ENCODE peak calls at places on chromosome 1, in four cellular contexts. S, U, Z and T are unnamed samples.

GRCh38 chr1:242522304-242522945 is 2.1 kb downstream of the PLD5 start:
- DNase-seq in S (no peak), U (no peak), Z (no peak), T (no peak)

GRCh38 chr1:237029240-237029639 is 12.7 kb upstream of the RYR2 start:
- DNase-seq in S (no peak), U (no peak), Z (no peak), T (no peak)

GRCh38 chr1:151164732-151165280 is 896 bp downstream of the LYSMD1 start:
- DNase-seq in S (peak), U (peak), Z (no peak), T (peak)

GRCh38 chr1:157968951-157969350 is 24.5 kb upstream of the KIRREL1 start:
- DNase-seq in S (no peak), U (peak), Z (no peak), T (peak)

GRCh38 chr1:32701421-32701911 is 1.1 kb downstream of the SYNC start:
- DNase-seq in S (peak), U (no peak), Z (no peak), T (no peak)

GRCh38 chr1:109556563-109556962 is 8.1 kb downstream of the GNAI3 start:
- DNase-seq in S (no peak), U (no peak), Z (no peak), T (no peak)

GRCh38 chr1:238499036-238499435 is 608.3 kb upstream of the ZP4 start:
- DNase-seq in S (no peak), U (no peak), Z (no peak), T (no peak)

GRCh38 chr1:185401019-185401418 is 84.0 kb upstream of the IVNS1ABP start:
- DNase-seq in S (peak), U (peak), Z (no peak), T (no peak)

GRCh38 chr1:93575586-93576271 is 105.9 kb downstream of the BCAR3 start:
- DNase-seq in S (peak), U (no peak), Z (no peak), T (no peak)

GRCh38 chr1:5119496-5120234 is 465.3 kb downstream of the AJAP1 start:
- DNase-seq in S (peak), U (no peak), Z (no peak), T (no peak)

GRCh38 chr1:93816970-93817738 is 61.9 kb downstream of the DNTTIP2 start:
- DNase-seq in S (no peak), U (peak), Z (no peak), T (peak)